ENCODE peak calls at places on chromosomes 12 and 14, in eight cellular contexts. X, C, U, M, T, P, V and J are unnamed samples. For H3K4me1, the result is how much of the 10 kb centered on the place peaks cover.

GRCh38 chr14:93643676-93644075 is 144.6 kb downstream of the PRIMA1 start:
- DNase-seq in X (no peak), C (no peak), U (no peak), M (no peak), T (no peak), P (no peak), V (no peak), J (no peak)

GRCh38 chr12:84842406-84843013 is 70.1 kb downstream of the SLC6A15 start:
- DNase-seq in X (peak), C (no peak), U (peak), M (no peak), T (peak), P (peak), V (no peak), J (no peak)

GRCh38 chr14:89276424-89276975 is 140.5 kb downstream of the FOXN3 start:
- DNase-seq in X (no peak), C (no peak), U (no peak), M (peak), T (no peak), P (no peak), V (no peak), J (no peak)

GRCh38 chr14:34906287-34906686 is 31.1 kb upstream of the BAZ1A start:
- DNase-seq in X (no peak), C (no peak), U (no peak), M (no peak), T (no peak), P (no peak), V (no peak), J (no peak)

GRCh38 chr14:66249544-66249943 is 236.6 kb upstream of the CCDC196 start:
- DNase-seq in X (no peak), C (no peak), U (no peak), M (no peak), T (no peak), P (no peak), V (no peak), J (no peak)

GRCh38 chr12:91778938-91779400 is 366.7 kb downstream of the BTG1 start:
- DNase-seq in X (no peak), C (no peak), U (no peak), M (no peak), T (no peak), P (peak), V (no peak), J (no peak)

GRCh38 chr12:12599750-12600643 is 11.7 kb upstream of the CREBL2 start:
- DNase-seq in X (no peak), C (no peak), U (no peak), M (no peak), T (no peak), P (no peak), V (no peak), J (no peak)

GRCh38 chr12:93740721-93741120 is 63.5 kb downstream of the CRADD start:
- DNase-seq in X (no peak), C (no peak), U (no peak), M (no peak), T (no peak), P (no peak), V (no peak), J (no peak)

GRCh38 chr12:93453633-93454032 is 11.9 kb upstream of the UBE2N start:
- DNase-seq in X (peak), C (no peak), U (no peak), M (no peak), T (no peak), P (no peak), V (no peak), J (no peak)

GRCh38 chr12:52782502-52782901 is 5.4 kb upstream of the KRT76 start:
- DNase-seq in X (no peak), C (no peak), U (no peak), M (no peak), T (no peak), P (no peak), V (no peak), J (no peak)

GRCh38 chr12:114501474-114501807 is 95.5 kb upstream of the TBX5 start:
- DNase-seq in X (peak), C (no peak), U (no peak), M (no peak), T (no peak), P (no peak), V (no peak), J (no peak)

GRCh38 chr12:66139328-66139727 is 8.8 kb upstream of the LLPH start:
- DNase-seq in X (no peak), C (no peak), U (no peak), M (no peak), T (no peak), P (no peak), V (no peak), J (no peak)

GRCh38 chr12:3655331-3655900 is 97.5 kb downstream of the CRACR2A start:
- DNase-seq in X (peak), C (no peak), U (peak), M (no peak), T (peak), P (peak), V (no peak), J (no peak)

GRCh38 chr12:67618303-67618702 is 30.2 kb upstream of the DYRK2 start:
- DNase-seq in X (no peak), C (no peak), U (peak), M (no peak), T (no peak), P (no peak), V (no peak), J (no peak)

GRCh38 chr14:32594766-32595165 is 265.7 kb downstream of the AKAP6 start:
- DNase-seq in X (no peak), C (no peak), U (no peak), M (no peak), T (no peak), P (no peak), V (no peak), J (no peak)

GRCh38 chr14:78143489-78144145 is 26.6 kb upstream of the NRXN3 start:
- DNase-seq in X (no peak), C (no peak), U (no peak), M (no peak), T (no peak), P (peak), V (no peak), J (no peak)

DNA sequence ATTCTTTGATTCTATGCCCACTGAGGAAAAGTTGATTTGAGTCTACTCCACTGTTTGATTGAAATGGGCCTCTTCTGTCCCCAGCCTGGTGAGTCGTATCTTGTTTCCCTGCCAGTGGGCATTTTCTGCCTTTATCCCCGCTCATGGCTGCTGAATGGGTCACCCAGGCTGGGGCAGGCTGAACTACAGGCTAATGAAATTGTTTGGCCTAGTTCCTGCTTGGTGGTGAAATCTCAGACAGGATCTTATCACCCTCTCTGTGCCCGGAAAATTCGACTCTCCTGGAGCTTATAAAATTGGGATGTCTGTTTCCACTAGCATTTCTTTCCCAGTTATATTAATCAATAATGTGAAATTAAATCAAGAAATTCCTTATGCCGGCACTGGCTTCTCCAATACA is 65.0 kb downstream of the CHST11 start:
- DNase-seq in X (no peak), C (no peak), U (no peak), M (no peak), T (peak), P (no peak), V (no peak), J (no peak)
- H3K27ac ChIP-seq in X (no peak), C (no peak), U (peak), M (no peak), T (peak), P (no peak), V (no peak), J (no peak)

DNA sequence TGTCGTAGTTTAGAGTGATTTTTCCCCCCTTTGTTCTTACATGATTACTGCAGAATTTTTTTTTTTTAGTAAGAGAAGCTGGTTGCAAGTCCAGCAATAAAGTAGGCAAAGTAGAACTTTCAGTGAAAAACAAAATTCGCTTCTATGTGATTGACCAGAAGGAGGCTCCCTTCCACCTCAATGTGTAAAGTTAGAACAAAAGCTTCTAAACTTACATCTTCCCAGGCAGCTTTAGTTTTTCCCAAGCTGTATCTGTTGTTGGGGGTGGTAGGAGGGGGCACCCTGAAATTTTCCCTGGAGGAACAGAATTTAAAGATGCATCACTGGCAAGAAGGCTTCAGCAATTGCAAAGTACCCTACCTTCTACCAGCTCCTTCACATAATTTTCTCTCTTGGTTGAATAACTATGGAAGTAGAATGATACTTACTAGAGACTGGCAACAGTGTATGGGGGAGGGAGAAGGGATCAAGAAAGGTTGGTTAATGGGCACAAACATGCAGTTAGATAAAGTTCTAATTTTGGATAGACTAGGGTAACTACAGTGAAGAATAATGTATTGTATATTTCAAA is 87.3 kb upstream of the E2F7 start:
- DNase-seq in X (peak), C (peak), U (no peak), M (no peak), T (no peak), P (no peak), V (no peak), J (no peak)
- TF ChIP-seq CTCF in X (peak), C (peak), U (peak), M (peak), T (peak), P (peak), V (peak), J (no peak)

GRCh38 chr12:108613548-108613947 is 15.7 kb upstream of the TMEM119 start:
- DNase-seq in X (no peak), C (no peak), U (no peak), M (no peak), T (no peak), P (peak), V (no peak), J (no peak)
- H3K4me1 ChIP-seq in X (under half), C (under half), U (under half), M (half or more), T (under half), P (under half), V (under half), J (half or more)

DNA sequence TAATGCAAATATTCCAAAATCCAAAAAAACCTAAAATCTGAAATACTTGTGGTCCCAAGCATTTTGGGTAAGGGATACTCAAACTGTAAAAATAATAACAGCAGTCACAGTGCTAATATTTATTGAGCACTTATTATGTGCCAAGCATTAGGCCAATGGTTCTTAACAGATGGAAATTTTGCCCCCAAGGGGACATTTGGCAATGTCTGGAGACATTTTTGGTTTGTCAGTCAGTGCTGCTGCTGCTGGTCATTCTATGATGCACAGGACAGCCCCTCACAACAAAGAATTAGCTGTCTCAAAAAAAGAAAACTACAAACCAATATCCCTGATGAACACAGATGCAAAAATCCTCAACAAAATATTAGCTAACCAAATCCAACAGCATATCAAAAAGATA is 5.8 kb downstream of the NDUFA12 start:
- DNase-seq in X (no peak), C (no peak), U (no peak), M (no peak), T (no peak), P (no peak), V (no peak), J (no peak)
- H3K27ac ChIP-seq in X (no peak), C (no peak), U (no peak), M (no peak), T (no peak), P (no peak), V (no peak), J (no peak)

DNA sequence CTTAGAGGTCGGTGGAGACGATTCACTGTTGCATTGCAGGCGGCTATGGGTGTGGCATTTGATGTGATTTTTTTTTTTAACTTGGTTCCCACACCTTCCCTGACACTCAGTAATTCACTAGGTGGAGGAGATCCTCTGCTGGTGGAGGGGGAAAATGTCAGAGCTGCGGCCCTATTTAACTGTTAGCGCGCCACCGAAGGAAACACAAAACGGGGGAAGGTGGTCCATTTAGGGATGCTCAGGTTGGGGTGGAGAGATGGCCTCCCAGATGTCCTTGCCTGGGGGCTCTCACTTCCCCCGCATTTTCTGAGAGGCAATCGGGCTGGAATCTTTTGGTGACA is 4.3 kb upstream of the HOXC12 start:
- DNase-seq in X (no peak), C (no peak), U (peak), M (no peak), T (no peak), P (no peak), V (no peak), J (no peak)
- TF ChIP-seq CTCF in X (no peak), C (no peak), U (peak), M (no peak), T (no peak), P (no peak), V (no peak), J (no peak)

DNA sequence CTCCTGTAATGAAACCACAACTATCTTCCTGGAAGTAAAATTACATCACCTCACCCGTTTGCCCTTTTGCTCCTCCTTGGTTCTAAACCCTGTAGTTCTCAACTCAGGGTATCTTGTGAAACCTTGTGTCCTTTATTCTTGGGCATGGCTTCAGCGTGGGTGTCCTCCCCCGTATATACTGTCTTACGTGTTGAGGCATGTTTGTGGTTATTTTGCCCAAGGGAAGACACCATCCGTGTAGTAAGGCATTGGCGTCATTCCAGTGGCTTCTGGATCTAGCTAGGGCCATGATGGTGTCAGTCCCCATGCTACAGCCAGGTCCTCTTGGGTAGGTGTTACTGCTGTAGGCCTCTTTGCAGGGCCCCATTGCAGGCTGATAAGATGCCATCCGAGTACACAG is 115.4 kb downstream of the ZFP36L1 start:
- DNase-seq in X (no peak), C (no peak), U (no peak), M (no peak), T (no peak), P (no peak), V (no peak), J (no peak)
- H3K4me1 ChIP-seq in X (under half), C (under half), U (under half), M (under half), T (under half), P (under half), V (under half), J (under half)